ENCODE peak calls at places on chromosomes 16 and 17, in five cellular contexts. K is stimulated activated CD8-positive, alpha-beta memory T cell treated with anti-CD3 and anti-CD28 coated beads, Interleukin-4, amount 100 ng/mL, for 48 hours; O is A549; P is T-helper 2 cell; F is DMS 273 treated with DMSO at 0.1 percent for 48 hours. S is an unnamed sample.

GRCh38 chr16:72989203-72989991 is 58.5 kb downstream of the ZFHX3 start:
- DNase-seq in P (no peak), O (no peak), F (peak; percentile 73), K (no peak), S (no peak)

GRCh38 chr17:49497147-49498036 is 2.3 kb downstream of the NGFR start:
- DNase-seq in O (no peak), K (peak; percentile 44), F (no peak), P (no peak), S (no peak)

GRCh38 chr17:62765351-62765750 is 42.8 kb downstream of the MARCHF10 start:
- DNase-seq in K (no peak), F (no peak), O (no peak), P (no peak), S (no peak)

GRCh38 chr17:72266099-72266852 is 145.5 kb downstream of the SOX9 start:
- DNase-seq in O (no peak), K (no peak), F (no peak), P (no peak), S (no peak)

GRCh38 chr16:27290582-27290981 is 22.0 kb upstream of the NSMCE1 start:
- DNase-seq in K (peak; percentile 26), O (no peak), P (no peak), F (no peak), S (no peak)

GRCh38 chr16:59688006-59688405 is 953.9 kb upstream of the GOT2 start:
- DNase-seq in K (no peak), F (no peak), P (no peak), O (no peak), S (no peak)

GRCh38 chr16:53714080-53715050 is 10.4 kb downstream of the FTO start:
- DNase-seq in K (no peak), F (peak; percentile 82), P (no peak), O (no peak), S (no peak)

GRCh38 chr16:84554627-84555328 is 50.3 kb upstream of the MEAK7 start:
- DNase-seq in P (no peak), K (no peak), O (no peak), F (no peak), S (no peak)

GRCh38 chr17:75487351-75488070 is 27.8 kb downstream of the CASKIN2 start:
- DNase-seq in O (no peak), P (no peak), K (peak; percentile 62), F (no peak), S (no peak)

GRCh38 chr16:86992587-86992986 is 324.6 kb downstream of the C16orf95 start:
- DNase-seq in P (no peak), F (no peak), O (no peak), K (no peak), S (no peak)

GRCh38 chr17:29063992-29064391 is 21.1 kb downstream of the PIPOX start:
- DNase-seq in P (no peak), F (no peak), O (no peak), K (no peak), S (no peak)

GRCh38 chr17:62618647-62619412 is 8.6 kb upstream of the MRC2 start:
- DNase-seq in K (no peak), P (no peak), O (no peak), F (no peak), S (no peak)

GRCh38 chr16:84896847-84897246 is 77.1 kb downstream of the CRISPLD2 start:
- DNase-seq in O (no peak), P (no peak), F (no peak), K (no peak), S (no peak)